ENCODE peak calls at places on chromosomes 11 and 22, in seven cellular contexts. K is prostate gland, I is breast epithelium, Y is HL-60, L is SK-N-SH, P is sigmoid colon, U is stomach. E is an unnamed sample.

GRCh38 chr11:126431401-126432064 is 76.0 kb downstream of the ST3GAL4 start:
- DNase-seq in K (no peak), I (no peak), Y (no peak), L (no peak), P (peak), U (peak), E (peak)

GRCh38 chr11:2833051-2833937 is 52.3 kb downstream of the CDKN1C start:
- DNase-seq in K (no peak), I (no peak), Y (no peak), L (no peak), P (no peak), U (no peak), E (no peak)

GRCh38 chr11:23201936-23202522 is 341.8 kb upstream of the CCDC179 start:
- DNase-seq in K (no peak), I (no peak), Y (no peak), L (no peak), P (no peak), U (no peak), E (no peak)

GRCh38 chr11:69300124-69301032 is 6.4 kb downstream of the MYEOV start:
- DNase-seq in K (no peak), I (no peak), Y (no peak), L (no peak), P (no peak), U (no peak), E (no peak)

GRCh38 chr11:8038393-8038792 is 42.6 kb upstream of the TUB start:
- DNase-seq in K (no peak), I (no peak), Y (no peak), L (no peak), P (no peak), U (no peak), E (peak)

GRCh38 chr11:2296913-2297622 is 4.7 kb downstream of the C11orf21 start:
- DNase-seq in K (no peak), I (peak), Y (no peak), L (no peak), P (peak), U (peak), E (peak)

GRCh38 chr11:73645972-73646631 is at the start of gene PLEKHB1:
- DNase-seq in K (no peak), I (no peak), Y (no peak), L (no peak), P (no peak), U (no peak), E (no peak)

GRCh38 chr11:79438631-79439429 is 2.0 kb downstream of the TENM4 start:
- DNase-seq in K (no peak), I (no peak), Y (no peak), L (peak), P (peak), U (no peak), E (no peak)

GRCh38 chr22:23306926-23307325 is 126.6 kb downstream of the BCR start:
- DNase-seq in K (no peak), I (no peak), Y (no peak), L (no peak), P (no peak), U (no peak), E (peak)

GRCh38 chr11:65503923-65504670 is 5.3 kb downstream of the MALAT1 start:
- DNase-seq in K (peak), I (no peak), Y (no peak), L (no peak), P (peak), U (no peak), E (no peak)

GRCh38 chr11:85685820-85686459 is at the start of gene CCDC89:
- DNase-seq in K (no peak), I (no peak), Y (no peak), L (peak), P (peak), U (peak), E (peak)

GRCh38 chr11:11230802-11231562 is 122.1 kb downstream of the CSNK2A3 start:
- DNase-seq in K (no peak), I (no peak), Y (no peak), L (peak), P (no peak), U (no peak), E (no peak)

GRCh38 chr22:31637938-31638618 is 23.9 kb downstream of the PISD start:
- DNase-seq in K (no peak), I (no peak), Y (no peak), L (no peak), P (no peak), U (no peak), E (no peak)

GRCh38 chr11:30860970-30861369 is 274.8 kb upstream of the MPPED2 start:
- DNase-seq in K (no peak), I (no peak), Y (no peak), L (peak), P (no peak), U (no peak), E (no peak)
- TF ChIP-seq CTCF in K (no peak), I (no peak), Y (no peak), L (no peak), P (no peak), U (no peak), E (no peak)

DNA sequence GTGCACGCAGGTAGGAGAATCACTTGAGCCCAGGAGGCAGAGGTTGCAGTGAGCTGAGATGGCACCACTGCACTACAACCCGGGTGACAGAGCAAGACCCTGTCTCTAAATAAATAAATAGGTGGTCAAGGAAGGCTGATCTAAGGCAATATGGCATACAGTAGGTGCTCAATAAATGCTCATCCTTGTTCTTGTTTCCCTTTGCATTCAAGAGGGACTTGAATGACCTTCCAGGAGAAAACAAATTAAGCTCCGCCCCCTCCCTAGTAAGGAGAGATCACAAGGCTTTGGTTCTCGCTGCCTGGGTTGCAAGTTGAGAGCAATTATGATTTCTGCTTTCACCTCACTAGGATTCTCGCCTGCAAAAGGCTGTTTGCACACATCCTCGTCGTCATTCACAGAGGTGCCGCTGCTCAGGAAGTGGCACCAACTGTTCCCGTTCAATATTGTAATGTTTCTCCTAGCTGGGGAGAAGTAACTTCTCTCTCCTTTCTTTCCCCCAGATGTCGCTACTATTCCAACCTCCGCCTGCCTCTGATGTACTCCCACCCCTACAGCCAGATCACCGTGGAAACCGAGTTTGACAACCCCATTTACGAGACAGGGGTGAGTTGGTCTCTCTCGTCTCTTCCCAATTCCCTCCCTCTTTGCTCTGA is 51.8 kb upstream of the ASPHD2 start:
- DNase-seq in K (no peak), I (no peak), Y (no peak), L (no peak), P (no peak), U (no peak), E (no peak)
- H3K27ac ChIP-seq in K (no peak), I (no peak), Y (no peak), L (no peak), P (no peak), U (no peak), E (no peak)

DNA sequence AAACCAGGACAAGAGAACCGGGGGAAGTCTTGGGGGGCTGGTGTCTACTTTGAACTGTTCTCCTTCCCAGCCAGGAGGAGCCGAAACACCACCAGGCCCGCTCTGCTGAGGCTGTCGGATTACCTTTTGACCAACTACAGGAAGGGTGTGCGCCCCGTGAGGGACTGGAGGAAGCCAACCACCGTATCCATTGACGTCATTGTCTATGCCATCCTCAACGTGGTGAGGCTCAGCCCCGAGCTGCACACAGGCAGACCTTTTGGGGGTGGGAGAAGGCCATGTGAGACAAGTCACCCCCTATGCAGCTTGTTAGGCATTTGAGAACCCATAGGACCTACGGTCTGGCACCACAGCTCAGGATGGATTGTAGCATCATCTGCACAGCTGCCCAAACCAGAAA is 2.8 kb downstream of the HTR3A start:
- DNase-seq in K (no peak), I (no peak), Y (no peak), L (no peak), P (no peak), U (no peak), E (no peak)
- TF ChIP-seq POLR2AphosphoS5 in K (no peak), I (no peak), Y (no peak), L (no peak), P (no peak), U (no peak), E (no peak)

GRCh38 chr22:36194971-36195370 is 6.6 kb downstream of the APOL4 start:
- DNase-seq in K (peak), I (no peak), Y (peak), L (peak), P (peak), U (peak), E (no peak)
- TF ChIP-seq CTCF in K (peak), I (peak), Y (peak), L (peak), P (peak), U (peak), E (peak)

DNA sequence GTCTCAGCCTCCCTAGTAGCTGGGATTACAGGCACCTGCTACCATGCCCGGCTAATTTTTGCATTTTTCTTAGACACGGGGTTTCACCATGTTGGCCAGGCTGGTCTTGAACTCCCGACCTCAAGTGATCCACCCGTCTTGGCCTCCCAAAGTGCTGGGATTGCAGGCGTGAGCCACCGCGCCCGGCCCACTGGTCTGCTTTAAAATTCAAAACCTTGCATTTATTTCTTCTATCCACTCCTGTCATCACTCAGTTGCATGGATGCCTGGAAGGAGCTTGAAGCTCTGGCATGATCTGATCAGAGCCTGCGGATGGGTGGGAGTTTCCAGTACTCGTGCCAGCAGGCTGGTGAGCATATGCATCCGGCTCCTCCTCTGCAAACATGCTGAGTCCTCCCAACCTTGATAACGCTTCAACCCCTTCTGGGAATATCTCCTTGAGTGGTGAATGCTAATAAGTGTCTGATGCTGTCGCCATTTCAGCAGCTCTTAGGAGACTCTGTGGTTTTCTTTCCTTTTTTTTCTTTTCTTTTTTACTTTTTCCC is 39.6 kb downstream of the UBASH3B start:
- DNase-seq in K (no peak), I (no peak), Y (no peak), L (no peak), P (no peak), U (no peak), E (no peak)
- H3K27ac ChIP-seq in K (no peak), I (no peak), Y (peak), L (no peak), P (no peak), U (no peak), E (no peak)

GRCh38 chr11:4605057-4605456 is 3.0 kb downstream of the TRIM68 start:
- DNase-seq in K (no peak), I (no peak), Y (no peak), L (no peak), P (no peak), U (no peak), E (no peak)

GRCh38 chr11:4610258-4610935 is 2.4 kb upstream of the TRIM68 start:
- DNase-seq in K (no peak), I (no peak), Y (no peak), L (no peak), P (no peak), U (no peak), E (no peak)

GRCh38 chr11:4607782-4608666 is at the start of gene TRIM68:
- DNase-seq in K (peak), I (peak), Y (peak), L (peak), P (peak), U (peak), E (peak)

GRCh38 chr11:4607111-4607510 is 920 bp downstream of the TRIM68 start:
- DNase-seq in K (no peak), I (no peak), Y (no peak), L (no peak), P (no peak), U (no peak), E (no peak)

GRCh38 chr11:4606231-4607015 is 1.6 kb downstream of the TRIM68 start:
- DNase-seq in K (peak), I (no peak), Y (no peak), L (no peak), P (no peak), U (no peak), E (no peak)
- TF ChIP-seq POLR2AphosphoS5 in K (peak), I (no peak), Y (no peak), L (no peak), P (no peak), U (no peak), E (no peak)

E was measured in suprapubic skin.